ENCODE peak calls at places on chromosomes 16 and 17, in four cellular contexts. One of them, this sample, is unnamed.

GRCh38 chr17:19002805-19003542 is 1.6 kb downstream of the FAM83G start:
- DNase-seq in GM12891: no peak
- DNase-seq in GM12878: no peak
- DNase-seq in H1: no peak
- DNase-seq in this sample: no peak

GRCh38 chr17:48929812-48930165 is 14.9 kb downstream of the SNF8 start:
- DNase-seq in H1: no peak
- DNase-seq in GM12878: no peak
- DNase-seq in GM12891: no peak
- DNase-seq in this sample: no peak

GRCh38 chr17:57783338-57783742 is 38.2 kb upstream of the CCDC182 start:
- DNase-seq in GM12891: peak; percentile 65
- DNase-seq in H1: peak; percentile 99
- DNase-seq in GM12878: no peak
- DNase-seq in this sample: peak; percentile 55

GRCh38 chr17:74427048-74427762 is 4.7 kb upstream of the GPRC5C start:
- DNase-seq in GM12878: no peak
- DNase-seq in H1: no peak
- DNase-seq in GM12891: no peak
- DNase-seq in this sample: no peak

GRCh38 chr17:72387487-72387886 is 266.7 kb downstream of the SOX9 start:
- DNase-seq in GM12891: no peak
- DNase-seq in H1: no peak
- DNase-seq in GM12878: no peak
- DNase-seq in this sample: no peak

GRCh38 chr17:80546267-80546666 is 1.6 kb downstream of the RPTOR start:
- DNase-seq in GM12878: no peak
- DNase-seq in H1: no peak
- DNase-seq in GM12891: no peak
- DNase-seq in this sample: no peak

GRCh38 chr16:50151744-50152143 is 1.4 kb upstream of the TENT4B start:
- DNase-seq in GM12891: no peak
- DNase-seq in GM12878: no peak
- DNase-seq in H1: no peak
- DNase-seq in this sample: no peak

GRCh38 chr17:61338000-61338864 is 61.4 kb upstream of the TBX2 start:
- DNase-seq in H1: no peak
- DNase-seq in GM12878: no peak
- DNase-seq in GM12891: no peak
- DNase-seq in this sample: no peak

GRCh38 chr17:19714542-19715411 is 1.6 kb downstream of the SLC47A2 start:
- DNase-seq in GM12891: no peak
- DNase-seq in H1: no peak
- DNase-seq in GM12878: no peak
- DNase-seq in this sample: no peak

GRCh38 chr16:23140082-23140481 is 9.2 kb downstream of the USP31 start:
- DNase-seq in GM12891: no peak
- DNase-seq in GM12878: no peak
- DNase-seq in H1: no peak
- DNase-seq in this sample: no peak

GRCh38 chr17:55582910-55583309 is 71.7 kb upstream of the SMIM36 start:
- DNase-seq in GM12891: no peak
- DNase-seq in H1: no peak
- DNase-seq in GM12878: no peak
- DNase-seq in this sample: no peak

GRCh38 chr17:51860934-51861561 is 297.5 kb downstream of the CA10 start:
- DNase-seq in H1: peak; percentile 81
- DNase-seq in GM12891: no peak
- DNase-seq in GM12878: no peak
- DNase-seq in this sample: peak; percentile 2

GRCh38 chr16:67718668-67719047 is 458 bp downstream of the GFOD2 start:
- DNase-seq in GM12891: no peak
- DNase-seq in GM12878: no peak
- DNase-seq in H1: no peak
- DNase-seq in this sample: no peak

GRCh38 chr16:70665113-70665694 is 18.8 kb downstream of the IL34 start:
- DNase-seq in GM12891: peak; percentile 7
- DNase-seq in GM12878: no peak
- DNase-seq in H1: no peak
- DNase-seq in this sample: no peak

GRCh38 chr17:43006639-43007551 is at the start of gene IFI35:
- DNase-seq in H1: peak; percentile 79
- DNase-seq in GM12878: peak; percentile 69
- DNase-seq in GM12891: peak; percentile 74
- DNase-seq in this sample: peak; percentile 86

GRCh38 chr17:2058521-2059124 is 3.7 kb downstream of the HIC1 start:
- DNase-seq in GM12891: peak; percentile 70
- DNase-seq in H1: peak; percentile 94
- DNase-seq in GM12878: no peak
- DNase-seq in this sample: peak; percentile 81

GRCh38 chr16:78258651-78259050 is 159.2 kb downstream of the WWOX start:
- DNase-seq in GM12878: no peak
- DNase-seq in GM12891: no peak
- DNase-seq in H1: no peak
- DNase-seq in this sample: no peak

GRCh38 chr17:48393271-48393670 is 36.7 kb downstream of the SKAP1 start:
- DNase-seq in GM12891: no peak
- DNase-seq in H1: no peak
- DNase-seq in GM12878: no peak
- DNase-seq in this sample: no peak

GRCh38 chr16:15521758-15522509 is 87.5 kb downstream of the BMERB1 start:
- DNase-seq in GM12891: no peak
- DNase-seq in H1: no peak
- DNase-seq in GM12878: no peak
- DNase-seq in this sample: no peak

GRCh38 chr17:46943511-46944393 is 20.8 kb downstream of the GOSR2 start:
- DNase-seq in H1: peak; percentile 57
- DNase-seq in GM12878: no peak
- DNase-seq in GM12891: no peak
- DNase-seq in this sample: no peak

GRCh38 chr16:72974142-72974769 is 73.7 kb downstream of the ZFHX3 start:
- DNase-seq in H1: no peak
- DNase-seq in GM12878: no peak
- DNase-seq in GM12891: no peak
- DNase-seq in this sample: no peak

GRCh38 chr17:48915459-48916282 is 7.5 kb downstream of the UBE2Z start:
- DNase-seq in GM12891: peak; percentile 39
- DNase-seq in H1: no peak
- DNase-seq in GM12878: peak; percentile 74
- DNase-seq in this sample: peak; percentile 34

GRCh38 chr16:81885976-81886586 is 107.0 kb downstream of the PLCG2 start:
- DNase-seq in GM12878: no peak
- DNase-seq in GM12891: peak; percentile 39
- DNase-seq in H1: peak; percentile 77
- DNase-seq in this sample: peak; percentile 43

GRCh38 chr16:11024333-11025053 is 80.1 kb downstream of the CLEC16A start:
- DNase-seq in GM12878: no peak
- DNase-seq in GM12891: no peak
- DNase-seq in H1: no peak
- DNase-seq in this sample: no peak

GRCh38 chr16:57377080-57377841 is 5.0 kb downstream of the CX3CL1 start:
- DNase-seq in GM12878: peak; percentile 77
- DNase-seq in GM12891: peak; percentile 75
- DNase-seq in H1: no peak
- DNase-seq in this sample: peak; percentile 72

DNA sequence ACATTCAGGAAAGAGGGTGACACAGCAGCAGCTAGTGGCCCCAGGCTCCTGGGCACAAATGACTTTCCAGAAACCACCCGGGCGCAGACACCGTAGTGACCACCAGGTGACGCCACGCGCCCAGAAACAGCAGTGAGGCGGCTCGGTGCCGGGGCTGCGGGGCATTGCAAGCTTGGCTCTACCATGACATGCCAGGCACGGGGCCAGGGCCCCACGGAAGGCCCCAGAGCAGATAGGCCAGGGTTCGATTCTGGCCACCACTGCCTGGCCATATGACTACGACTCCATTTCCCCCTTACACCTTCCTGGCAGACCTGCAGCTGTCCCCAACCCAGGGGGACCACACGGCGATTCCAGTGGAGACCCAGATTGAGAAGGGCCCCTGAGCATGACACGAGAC is 6.7 kb downstream of the RHBDF1 start:
- DNase-seq in GM12891: peak; percentile 92
- DNase-seq in H1: peak; percentile 98
- DNase-seq in GM12878: no peak
- DNase-seq in this sample: peak; percentile 94
- TF ChIP-seq TAF1 in GM12891: no peak
- TF ChIP-seq TAF1 in H1: no peak
- TF ChIP-seq TAF1 in GM12878: no peak
- TF ChIP-seq TAF1 in this sample: no peak

GRCh38 chr17:49995055-49995738 is at the start of gene DLX3:
- DNase-seq in GM12891: no peak
- DNase-seq in GM12878: no peak
- DNase-seq in H1: peak; percentile 88
- DNase-seq in this sample: no peak
- TF ChIP-seq POLR2AphosphoS5 in GM12891: no peak
- TF ChIP-seq POLR2AphosphoS5 in GM12878: no peak
- TF ChIP-seq POLR2AphosphoS5 in H1: peak; percentile 29
- TF ChIP-seq POLR2AphosphoS5 in this sample: no peak

DNA sequence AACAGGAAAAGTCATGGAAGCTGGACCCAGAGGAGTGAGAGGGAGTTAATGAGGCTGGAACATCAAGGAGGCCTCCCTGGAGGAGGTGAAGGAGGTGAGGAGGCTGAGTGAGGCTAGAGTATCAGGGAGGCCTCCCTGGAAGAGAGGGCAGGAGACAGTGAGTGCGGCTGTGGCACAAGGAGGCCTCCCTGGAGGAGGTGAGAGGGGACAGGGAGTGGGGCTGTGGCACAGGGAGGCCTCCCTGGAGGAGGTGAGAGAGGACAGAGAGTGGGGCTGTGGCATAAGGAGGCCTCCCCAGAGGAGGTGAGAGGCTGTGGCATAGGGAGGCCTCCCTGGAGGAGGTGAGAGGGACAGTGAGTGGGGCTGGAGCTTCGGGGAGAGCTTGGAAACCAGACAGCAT is 5.5 kb downstream of the CAMKK1 start:
- DNase-seq in GM12891: no peak
- DNase-seq in H1: no peak
- DNase-seq in GM12878: no peak
- DNase-seq in this sample: no peak
- TF ChIP-seq TAF1 in GM12891: no peak
- TF ChIP-seq TAF1 in H1: no peak
- TF ChIP-seq TAF1 in GM12878: no peak
- TF ChIP-seq TAF1 in this sample: no peak

DNA sequence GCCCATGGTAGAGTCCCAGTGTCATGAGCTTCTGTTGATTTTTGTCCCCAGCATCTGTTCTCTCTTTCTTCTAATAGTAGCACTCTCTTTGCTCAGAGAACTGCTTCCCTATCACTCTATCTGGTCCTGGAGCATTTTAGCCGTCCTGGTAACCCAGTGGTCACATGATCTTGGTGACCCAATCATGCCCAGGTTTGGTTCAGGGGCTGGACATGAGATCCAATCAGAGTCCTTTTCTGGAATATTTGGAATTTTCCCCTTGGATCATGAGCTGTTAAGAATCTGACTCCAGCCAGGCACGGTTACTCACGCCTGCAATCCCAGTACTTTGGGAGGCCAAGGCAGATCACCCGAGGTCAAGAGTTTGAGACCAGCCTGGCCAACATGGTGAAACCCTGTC is 197.0 kb downstream of the RAB11FIP4 start:
- DNase-seq in GM12891: no peak
- DNase-seq in H1: no peak
- DNase-seq in GM12878: no peak
- DNase-seq in this sample: no peak
- TF ChIP-seq POLR2AphosphoS5 in GM12891: no peak
- TF ChIP-seq POLR2AphosphoS5 in H1: no peak
- TF ChIP-seq POLR2AphosphoS5 in GM12878: no peak
- TF ChIP-seq POLR2AphosphoS5 in this sample: no peak

DNA sequence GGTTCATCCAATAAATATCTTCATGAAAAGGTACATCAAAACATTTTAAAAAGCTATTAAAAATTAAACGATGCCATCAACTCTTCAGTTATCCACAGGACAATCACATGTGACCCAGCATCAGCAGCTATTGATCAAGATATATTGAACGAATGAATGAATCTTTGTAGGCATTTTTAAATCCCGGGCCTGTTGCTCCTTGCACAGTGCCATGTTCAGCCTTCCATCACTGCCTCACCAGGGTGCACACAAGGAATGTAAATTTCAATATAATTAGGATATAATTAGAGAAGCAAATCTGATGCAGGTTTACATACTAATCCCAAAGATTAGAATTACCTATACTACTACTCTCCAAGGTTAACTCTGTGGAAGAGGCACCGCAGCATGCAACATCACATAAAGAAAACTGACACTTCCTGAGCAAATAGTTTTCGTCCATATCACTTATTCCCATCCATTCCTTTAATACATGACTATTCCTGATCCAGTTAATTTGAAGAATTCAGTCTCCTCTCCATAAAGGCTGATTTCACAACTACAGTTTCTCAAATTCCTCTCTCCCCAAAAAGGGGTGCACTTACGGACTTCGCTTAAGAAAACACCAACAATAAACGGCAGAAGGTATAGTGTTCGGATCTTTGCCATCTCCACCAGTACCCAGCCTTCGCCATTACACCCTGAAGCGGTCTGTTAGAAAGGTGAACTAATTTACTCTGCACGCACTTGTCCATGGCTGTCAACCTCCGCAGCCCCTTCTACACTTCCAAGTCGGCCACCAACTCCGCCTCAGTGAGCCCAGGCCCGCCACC is 938 bp downstream of the NCOR1 start:
- DNase-seq in H1: no peak
- DNase-seq in GM12891: no peak
- DNase-seq in GM12878: no peak
- DNase-seq in this sample: no peak
- TF ChIP-seq TAF1 in H1: no peak
- TF ChIP-seq TAF1 in GM12891: peak; percentile 38
- TF ChIP-seq TAF1 in GM12878: no peak
- TF ChIP-seq TAF1 in this sample: no peak

DNA sequence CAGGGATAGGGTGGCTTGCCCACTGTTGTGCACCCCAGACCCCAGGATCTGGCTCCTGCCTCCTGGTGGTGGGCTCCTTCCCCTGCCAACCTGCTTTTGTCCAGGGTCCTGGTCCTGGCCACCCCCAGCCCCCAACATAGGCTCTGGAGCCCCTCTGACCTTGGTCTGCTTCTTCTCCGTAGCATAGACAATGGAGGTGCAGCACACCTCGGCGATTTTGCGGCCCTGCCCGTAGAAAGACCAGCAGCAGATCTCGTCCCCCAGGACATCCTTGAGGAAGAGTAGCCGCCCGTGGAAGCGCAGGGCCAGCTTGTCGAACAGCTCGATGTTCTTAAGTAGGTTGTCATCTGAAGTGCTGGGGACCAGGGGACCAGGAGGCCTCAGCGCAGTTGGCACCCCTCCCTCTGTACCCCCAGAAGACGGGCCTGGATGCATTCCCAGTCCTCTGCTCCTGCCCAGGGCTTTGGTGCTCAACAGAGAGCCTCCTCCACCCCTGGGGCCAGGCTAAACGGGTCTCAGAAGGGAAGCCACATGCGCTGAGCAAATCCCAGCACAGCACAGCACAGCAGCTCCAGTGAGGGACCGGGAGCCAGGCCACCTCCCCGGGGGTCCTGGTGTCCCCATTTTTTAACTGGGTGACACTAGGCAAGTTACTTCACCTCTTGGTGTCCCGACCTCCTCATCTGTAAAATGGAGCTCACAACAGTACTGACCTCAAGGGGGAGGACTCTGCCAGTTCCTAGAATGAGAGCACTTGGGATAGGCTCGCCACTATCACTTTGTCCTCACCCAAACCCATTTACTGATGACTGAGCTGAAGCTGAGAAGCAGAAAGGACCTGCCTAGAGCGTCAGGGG is 10.8 kb downstream of the ASPHD1 start:
- DNase-seq in H1: peak; percentile 45
- DNase-seq in GM12878: no peak
- DNase-seq in GM12891: no peak
- DNase-seq in this sample: no peak
- TF ChIP-seq POLR2AphosphoS5 in H1: no peak
- TF ChIP-seq POLR2AphosphoS5 in GM12878: no peak
- TF ChIP-seq POLR2AphosphoS5 in GM12891: no peak
- TF ChIP-seq POLR2AphosphoS5 in this sample: no peak